ENCODE peak calls at places on chromosomes 3 and 15, in seven cellular contexts. W is sigmoid colon, J is transverse colon, A is breast epithelium, D is HepG2, O is SK-N-SH, G is HL-60. M is an unnamed sample.
A peak's percentile ranks its signal among the peaks of the same experiment; 100 is the strongest.

GRCh38 chr15:90266061-90266431 is 574 bp downstream of the NGRN start:
- DNase-seq in W (peak; percentile 73), J (peak; percentile 40), A (no peak), D (no peak), O (peak; percentile 72), G (peak; percentile 29), M (no peak)

GRCh38 chr3:122283796-122284445 is 41.1 kb upstream of the CSTA start:
- DNase-seq in W (no peak), J (no peak), A (no peak), D (no peak), O (peak; percentile 12), G (no peak), M (no peak)

GRCh38 chr15:93982226-93982641 is 249.1 kb upstream of the MCTP2 start:
- DNase-seq in W (peak; percentile 85), J (no peak), A (no peak), D (no peak), O (peak; percentile 17), G (no peak), M (no peak)

GRCh38 chr3:110400315-110400714 is 671.3 kb upstream of the NECTIN3 start:
- DNase-seq in W (no peak), J (no peak), A (no peak), D (no peak), O (no peak), G (no peak), M (no peak)

GRCh38 chr3:152376351-152377183 is 107.8 kb downstream of the MBNL1 start:
- DNase-seq in W (no peak), J (peak; percentile 26), A (no peak), D (no peak), O (no peak), G (peak; percentile 93), M (no peak)

GRCh38 chr15:55485273-55485672 is 22.8 kb downstream of the DNAAF4 start:
- DNase-seq in W (no peak), J (no peak), A (no peak), D (no peak), O (no peak), G (no peak), M (no peak)

GRCh38 chr3:72448858-72449257 is 399.4 kb downstream of the SHQ1 start:
- DNase-seq in W (no peak), J (no peak), A (no peak), D (peak; percentile 74), O (no peak), G (no peak), M (no peak)

GRCh38 chr3:33202581-33203457 is 15.8 kb downstream of the SUSD5 start:
- DNase-seq in W (no peak), J (peak; percentile 12), A (peak; percentile 57), D (no peak), O (no peak), G (no peak), M (no peak)

GRCh38 chr15:100285641-100286295 is 56.0 kb downstream of the ADAMTS17 start:
- DNase-seq in W (no peak), J (no peak), A (no peak), D (no peak), O (no peak), G (no peak), M (no peak)

GRCh38 chr15:70061086-70061370 is 36.7 kb downstream of the TLE3 start:
- DNase-seq in W (no peak), J (no peak), A (no peak), D (no peak), O (no peak), G (no peak), M (no peak)

GRCh38 chr3:37944243-37944955 is 46.2 kb upstream of the VILL start:
- DNase-seq in W (no peak), J (no peak), A (no peak), D (no peak), O (no peak), G (no peak), M (no peak)

GRCh38 chr3:133371676-133372075 is 28.2 kb upstream of the BFSP2 start:
- DNase-seq in W (no peak), J (no peak), A (no peak), D (no peak), O (no peak), G (no peak), M (peak; percentile 58)

GRCh38 chr3:13218541-13218908 is 145.3 kb upstream of the IQSEC1 start:
- DNase-seq in W (no peak), J (no peak), A (no peak), D (no peak), O (no peak), G (no peak), M (no peak)

GRCh38 chr3:57546616-57547015 is 2.5 kb upstream of the DNAH12 start:
- DNase-seq in W (no peak), J (no peak), A (no peak), D (no peak), O (no peak), G (no peak), M (no peak)

GRCh38 chr3:14836049-14836468 is 17.3 kb downstream of the FGD5 start:
- DNase-seq in W (peak; percentile 90), J (peak; percentile 38), A (no peak), D (no peak), O (no peak), G (no peak), M (no peak)
- H3K27ac ChIP-seq in W (no peak overlapping the region), J (peak overlapping the region; percentile 19), A (no peak overlapping the region), D (no peak overlapping the region), O (no peak overlapping the region), G (no peak overlapping the region), M (peak overlapping the region; percentile 49)

GRCh38 chr15:78131295-78132021 is at the start of gene CIB2:
- DNase-seq in W (peak; percentile 84), J (peak; percentile 80), A (no peak), D (peak; percentile 43), O (peak; percentile 99), G (peak; percentile 33), M (no peak)
- TF ChIP-seq POLR2AphosphoS5 in W (no peak), J (peak; percentile 56), A (peak; percentile 26), D (peak; percentile 53), O (peak; percentile 35), G (no peak), M (no peak)

DNA sequence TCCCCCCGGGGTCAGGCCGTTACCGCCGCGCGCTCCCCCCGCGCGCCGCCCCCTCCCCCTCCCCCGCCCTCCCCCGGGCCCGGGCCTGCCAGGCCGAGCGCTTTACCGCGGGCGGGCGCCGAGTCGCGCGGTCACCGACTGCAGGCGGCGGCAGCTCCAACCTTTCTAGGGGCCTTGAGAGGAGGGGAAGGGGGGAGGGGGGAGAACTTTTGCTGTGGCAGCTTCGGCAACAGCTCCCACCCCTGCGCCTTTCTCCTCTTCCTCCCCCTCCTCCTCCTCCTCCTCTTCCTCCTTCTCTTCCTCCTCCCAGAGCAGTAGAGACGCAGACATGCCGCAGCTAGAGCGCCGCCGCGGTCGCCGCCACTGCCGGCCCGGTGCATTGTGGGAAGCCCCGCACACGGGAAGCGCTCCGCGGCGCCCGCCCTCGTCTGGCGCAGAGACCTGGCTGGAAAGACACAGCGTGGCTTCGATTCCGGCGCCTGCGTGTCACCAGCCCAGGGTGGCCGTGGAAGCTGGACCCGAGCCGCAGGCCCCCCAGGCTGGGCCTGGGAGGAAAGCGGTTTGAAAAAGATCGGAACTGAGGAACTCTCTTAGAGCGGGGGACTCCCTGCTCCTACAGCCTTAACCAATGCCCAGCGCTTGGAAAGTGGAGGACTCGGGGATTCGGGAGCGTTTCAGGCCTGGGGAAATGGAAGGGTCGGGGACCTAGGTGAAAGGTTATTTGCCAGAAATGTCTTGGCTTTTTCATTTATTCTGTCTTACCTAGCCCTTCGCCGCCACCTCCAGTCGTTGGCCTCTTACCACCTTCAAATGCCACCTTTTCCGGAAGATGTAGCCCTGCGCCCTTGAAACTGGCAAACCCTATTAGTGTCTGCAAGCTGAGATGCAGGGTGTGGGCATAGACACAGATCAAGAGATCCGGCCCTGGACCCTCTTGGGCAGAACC is at the start of gene ZNF148:
- DNase-seq in W (peak; percentile 93), J (peak; percentile 92), A (peak; percentile 89), D (peak; percentile 83), O (peak; percentile 90), G (peak; percentile 92), M (no peak)
- TF ChIP-seq CTCF in W (no peak), J (no peak), A (peak; percentile 9), D (peak; percentile 39), O (peak; percentile 7), G (no peak), M (no peak)

GRCh38 chr3:181715601-181716340 is 4.0 kb downstream of the SOX2 start:
- DNase-seq in W (no peak), J (no peak), A (no peak), D (no peak), O (no peak), G (no peak), M (no peak)

GRCh38 chr3:181716916-181717315 is 5.2 kb downstream of the SOX2 start:
- DNase-seq in W (no peak), J (no peak), A (no peak), D (no peak), O (no peak), G (no peak), M (no peak)

GRCh38 chr3:181719298-181719859 is 7.7 kb downstream of the SOX2 start:
- DNase-seq in W (no peak), J (no peak), A (no peak), D (no peak), O (no peak), G (no peak), M (no peak)

GRCh38 chr3:181718416-181718815 is 6.7 kb downstream of the SOX2 start:
- DNase-seq in W (no peak), J (no peak), A (no peak), D (no peak), O (no peak), G (no peak), M (no peak)

GRCh38 chr3:181717505-181717904 is 5.8 kb downstream of the SOX2 start:
- DNase-seq in W (no peak), J (no peak), A (no peak), D (no peak), O (no peak), G (no peak), M (no peak)
- H3K27ac ChIP-seq in W (no peak overlapping the region), J (no peak overlapping the region), A (no peak overlapping the region), D (no peak overlapping the region), O (no peak overlapping the region), G (no peak overlapping the region), M (peak overlapping the region; percentile 29)

GRCh38 chr3:158768881-158769518 is 32.9 kb upstream of the MFSD1 start:
- DNase-seq in W (peak; percentile 70), J (peak; percentile 11), A (no peak), D (peak; percentile 90), O (no peak), G (no peak), M (no peak)
- TF ChIP-seq POLR2AphosphoS5 in W (peak; percentile 72), J (peak; percentile 88), A (no peak), D (no peak), O (peak; percentile 61), G (no peak), M (peak; percentile 79)

DNA sequence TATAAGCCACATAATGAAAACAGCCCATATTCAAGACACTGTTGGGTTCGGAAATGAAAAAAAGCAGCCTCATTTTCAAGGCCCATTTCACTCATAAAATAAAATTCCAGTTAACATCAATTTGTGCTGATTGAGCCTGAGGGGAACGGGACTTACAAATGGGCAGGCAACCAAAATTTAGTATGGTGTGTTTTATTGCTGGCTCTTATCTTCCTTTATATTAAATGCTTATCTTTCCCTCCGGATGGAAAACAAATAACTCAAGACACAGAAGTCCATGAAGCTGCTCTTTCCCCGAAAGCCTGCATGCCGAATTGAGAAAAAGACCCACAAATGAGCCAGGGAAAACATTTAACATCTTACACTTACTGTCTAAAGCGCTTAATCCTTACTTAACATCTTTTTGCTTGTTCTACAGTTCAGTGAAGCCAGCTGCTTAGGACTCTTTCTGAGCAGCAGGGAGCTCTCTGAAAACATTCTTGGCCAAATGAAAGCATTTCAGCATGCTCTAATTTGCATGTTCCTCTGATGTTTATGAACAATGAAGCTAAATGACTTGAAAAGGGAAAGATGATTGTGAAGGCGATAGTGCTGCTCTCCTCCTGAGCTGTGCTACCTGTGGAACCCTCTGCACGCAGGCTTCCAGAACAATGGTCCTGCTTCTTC is 49.5 kb downstream of the HEG1 start:
- DNase-seq in W (no peak), J (no peak), A (no peak), D (no peak), O (peak; percentile 45), G (no peak), M (no peak)
- TF ChIP-seq CTCF in W (no peak), J (no peak), A (no peak), D (no peak), O (no peak), G (no peak), M (no peak)